ENCODE peak calls at places on chromosome 1, in ten cellular contexts. P is A549, F is adrenal gland, O is testis, I is transverse colon, K is ovary, H is K562, J is right lobe of liver, E is IMR-90, Y is uterus. V is an unnamed sample.

GRCh38 chr1:220013497-220013896 is 32.8 kb downstream of the EPRS1 start:
- DNase-seq in P (no peak), F (peak; percentile 37), O (no peak), I (no peak), K (no peak), H (no peak), J (no peak), E (peak; percentile 59), Y (no peak), V (no peak)

GRCh38 chr1:117592155-117592554 is 13.7 kb upstream of the TENT5C start:
- DNase-seq in P (no peak), F (no peak), O (no peak), I (peak; percentile 36), K (no peak), H (no peak), J (peak; percentile 94), E (no peak), Y (no peak), V (no peak)

GRCh38 chr1:119008483-119009299 is 20.5 kb upstream of the TBX15 start:
- DNase-seq in P (peak; percentile 14), F (peak; percentile 26), O (no peak), I (no peak), K (no peak), H (peak; percentile 39), J (no peak), E (peak; percentile 54), Y (no peak), V (no peak)

GRCh38 chr1:7121622-7121988 is 336.4 kb downstream of the CAMTA1 start:
- DNase-seq in P (no peak), F (peak; percentile 29), O (peak; percentile 53), I (peak; percentile 10), K (no peak), H (no peak), J (peak; percentile 87), E (no peak), Y (no peak), V (no peak)

GRCh38 chr1:10510520-10511493 is 36.1 kb downstream of the PEX14 start:
- DNase-seq in P (peak; percentile 50), F (no peak), O (no peak), I (peak; percentile 44), K (no peak), H (peak; percentile 80), J (peak; percentile 42), E (peak; percentile 94), Y (no peak), V (peak; percentile 58)

GRCh38 chr1:151508721-151509292 is 2.4 kb upstream of the CGN start:
- DNase-seq in P (no peak), F (no peak), O (no peak), I (peak; percentile 72), K (no peak), H (peak; percentile 41), J (no peak), E (no peak), Y (no peak), V (peak; percentile 67)

GRCh38 chr1:3712573-3713535 is 39.4 kb upstream of the CCDC27 start:
- DNase-seq in P (no peak), F (peak; percentile 69), O (peak; percentile 43), I (no peak), K (no peak), H (no peak), J (no peak), E (no peak), Y (no peak), V (no peak)

GRCh38 chr1:7043729-7044470 is 258.6 kb downstream of the CAMTA1 start:
- DNase-seq in P (no peak), F (no peak), O (no peak), I (no peak), K (no peak), H (no peak), J (no peak), E (no peak), Y (no peak), V (no peak)

GRCh38 chr1:89675677-89676076 is 42.8 kb downstream of the LRRC8C start:
- DNase-seq in P (no peak), F (no peak), O (no peak), I (no peak), K (no peak), H (no peak), J (no peak), E (no peak), Y (no peak), V (no peak)

GRCh38 chr1:116506132-116507004 is 64.5 kb downstream of the CD58 start:
- DNase-seq in P (no peak), F (no peak), O (no peak), I (no peak), K (no peak), H (no peak), J (no peak), E (no peak), Y (no peak), V (no peak)

GRCh38 chr1:198937231-198938031 is 298.6 kb downstream of the PTPRC start:
- DNase-seq in P (peak; percentile 68), F (peak; percentile 81), O (peak; percentile 81), I (peak; percentile 46), K (no peak), H (no peak), J (no peak), E (peak; percentile 95), Y (peak; percentile 31), V (no peak)

GRCh38 chr1:16960560-16961296 is 19.7 kb downstream of the MFAP2 start:
- DNase-seq in P (peak; percentile 41), F (peak; percentile 69), O (peak; percentile 86), I (peak; percentile 94), K (peak; percentile 83), H (peak; percentile 76), J (peak; percentile 89), E (peak; percentile 75), Y (peak; percentile 85), V (peak; percentile 96)

GRCh38 chr1:178940022-178940765 is 69.3 kb upstream of the ANGPTL1 start:
- DNase-seq in P (no peak), F (peak; percentile 55), O (no peak), I (no peak), K (peak; percentile 12), H (no peak), J (no peak), E (peak; percentile 89), Y (peak; percentile 59), V (peak; percentile 41)

GRCh38 chr1:178942285-178943218 is 71.7 kb upstream of the ANGPTL1 start:
- DNase-seq in P (no peak), F (no peak), O (no peak), I (no peak), K (no peak), H (no peak), J (no peak), E (peak; percentile 62), Y (no peak), V (no peak)

GRCh38 chr1:178939328-178939727 is 68.5 kb upstream of the ANGPTL1 start:
- DNase-seq in P (no peak), F (peak; percentile 25), O (peak; percentile 52), I (no peak), K (no peak), H (no peak), J (no peak), E (no peak), Y (no peak), V (peak; percentile 29)

GRCh38 chr1:178941261-178941689 is 70.4 kb upstream of the ANGPTL1 start:
- DNase-seq in P (no peak), F (no peak), O (no peak), I (no peak), K (peak; percentile 19), H (no peak), J (peak; percentile 40), E (no peak), Y (peak; percentile 27), V (peak; percentile 41)

DNA sequence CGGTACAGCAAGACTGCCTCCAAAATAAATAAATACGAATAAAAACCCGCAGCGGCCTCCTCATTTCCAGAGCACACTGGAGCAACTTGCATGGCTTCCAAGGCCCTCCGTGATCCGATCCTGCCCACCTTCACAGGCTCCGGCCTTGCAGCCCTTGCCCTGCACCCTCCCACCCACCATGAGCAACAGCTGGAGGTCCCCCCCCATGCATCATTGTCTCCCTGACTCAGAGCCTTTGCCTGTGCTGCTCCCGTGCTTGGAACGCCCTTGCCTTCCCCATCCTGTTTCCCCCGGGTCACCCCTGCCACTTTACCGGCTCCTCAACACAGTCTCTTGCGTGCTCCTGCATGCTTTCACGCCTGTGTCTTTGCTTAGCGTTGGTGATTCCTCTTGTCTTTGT is 71.0 kb upstream of the ANGPTL1 start:
- DNase-seq in P (no peak), F (no peak), O (no peak), I (no peak), K (no peak), H (no peak), J (no peak), E (peak; percentile 10), Y (no peak), V (no peak)
- H3K4me3 ChIP-seq in P (no peak overlapping the region), F (no peak overlapping the region), O (no peak overlapping the region), I (no peak overlapping the region), K (no peak overlapping the region), H (no peak overlapping the region), J (no peak overlapping the region), E (no peak overlapping the region), Y (no peak overlapping the region), V (no peak overlapping the region)

DNA sequence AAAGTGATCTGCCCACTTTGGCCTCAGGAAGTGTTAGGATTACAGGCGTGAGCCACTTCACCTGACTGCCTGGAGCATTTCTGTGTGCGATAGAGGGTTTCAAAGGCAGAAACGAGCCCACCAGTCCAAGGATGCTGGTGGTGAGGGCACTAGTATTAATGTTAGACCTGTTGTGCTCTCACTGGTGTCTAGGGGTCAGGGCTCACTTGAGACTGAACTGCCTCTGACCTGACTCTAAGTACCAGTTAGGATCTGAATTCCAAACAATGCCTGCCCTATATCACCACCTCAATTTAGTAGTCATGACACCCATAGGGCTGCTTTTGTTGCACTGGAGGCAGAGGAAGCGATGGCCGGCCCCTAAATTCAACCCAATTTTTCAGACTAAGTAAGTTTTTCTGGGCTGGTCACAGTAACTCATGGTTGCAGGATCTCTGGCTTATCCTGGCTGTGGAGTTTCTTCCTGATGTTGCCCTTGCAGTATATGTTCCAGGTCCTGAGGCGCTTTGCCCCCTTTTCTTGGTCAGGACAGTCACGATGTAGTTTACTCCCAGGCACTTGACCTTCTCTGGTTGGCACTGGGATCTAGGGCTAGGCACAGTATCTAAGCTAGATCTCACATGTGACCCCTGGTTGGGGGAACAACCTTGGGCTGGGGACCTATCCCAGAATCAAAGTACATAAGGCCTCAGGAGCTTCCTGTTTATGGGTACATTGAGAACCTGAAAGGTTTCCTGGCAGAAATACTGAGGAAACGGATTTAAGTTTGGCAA is 4.5 kb downstream of the CCDC17 start:
- DNase-seq in P (no peak), F (no peak), O (no peak), I (no peak), K (no peak), H (no peak), J (no peak), E (no peak), Y (peak; percentile 52), V (no peak)
- TF ChIP-seq CTCF in P (no peak), F (no peak), O (no peak), I (no peak), K (no peak), H (peak; percentile 8), J (no peak), E (no peak), Y (no peak), V (no peak)

GRCh38 chr1:176206006-176206960 is 803 bp downstream of the COP1 start:
- DNase-seq in P (peak; percentile 25), F (peak; percentile 33), O (peak; percentile 34), I (peak; percentile 62), K (no peak), H (no peak), J (no peak), E (peak; percentile 29), Y (no peak), V (peak; percentile 50)
- TF ChIP-seq POLR2A in P (no peak), F (no peak), O (no peak), I (peak; percentile 67), K (no peak), H (no peak), J (no peak), E (no peak), Y (no peak), V (peak; percentile 42)

GRCh38 chr1:108745980-108746381 is 493 bp upstream of the STXBP3 start:
- DNase-seq in P (no peak), F (no peak), O (no peak), I (no peak), K (no peak), H (no peak), J (no peak), E (no peak), Y (no peak), V (no peak)
- H3K4me3 ChIP-seq in P (no peak overlapping the region), F (no peak overlapping the region), O (peak overlapping the region; percentile 88), I (no peak overlapping the region), K (no peak overlapping the region), H (no peak overlapping the region), J (no peak overlapping the region), E (peak overlapping the region; percentile 10), Y (peak overlapping the region; percentile 75), V (peak overlapping the region; percentile 100)